ENCODE peak calls at places on chromosome 18, in six cellular contexts. D is IMR-90, N is H9, F is neuronal stem cell, E is H1, T is mesenchymal stem cell. M is an unnamed sample.

GRCh38 chr18:63897072-63897471 is 9.6 kb downstream of the SERPINB2 start:
- DNase-seq in E (no peak), T (peak), D (no peak), N (no peak), F (no peak), M (no peak)

GRCh38 chr18:8786766-8787670 is 81.7 kb downstream of the MTCL1 start:
- DNase-seq in D (no peak), F (no peak), E (no peak), T (no peak), N (no peak), M (peak)

GRCh38 chr18:5993938-5994337 is 98.6 kb upstream of the TMEM200C start:
- DNase-seq in D (no peak), E (no peak), F (no peak), T (no peak), N (peak), M (no peak)

GRCh38 chr18:55998071-55998522 is 410.1 kb upstream of the TCF4 start:
- DNase-seq in E (peak), N (peak), T (peak), D (peak), F (peak), M (no peak)

GRCh38 chr18:10051877-10052631 is 138.2 kb downstream of the VAPA start:
- DNase-seq in D (peak), N (no peak), E (no peak), T (peak), F (no peak), M (no peak)

GRCh38 chr18:72910045-72910444 is 42.3 kb upstream of the NETO1 start:
- DNase-seq in E (no peak), F (no peak), D (no peak), N (no peak), T (no peak), M (no peak)

GRCh38 chr18:22176622-22177495 is 7.5 kb downstream of the GATA6 start:
- DNase-seq in N (peak), F (no peak), E (peak), D (no peak), T (peak), M (peak)

GRCh38 chr18:60549338-60549960 is 176.9 kb upstream of the MC4R start:
- DNase-seq in N (no peak), D (peak), F (peak), T (peak), E (no peak), M (peak)

GRCh38 chr18:37450434-37451133 is 115.0 kb downstream of the CELF4 start:
- DNase-seq in F (peak), T (peak), N (peak), D (peak), E (peak), M (peak)

GRCh38 chr18:49936821-49937220 is 123.5 kb upstream of the ACAA2 start:
- DNase-seq in E (no peak), T (no peak), D (no peak), N (no peak), F (no peak), M (no peak)

GRCh38 chr18:46550609-46551008 is 106.4 kb downstream of the LOXHD1 start:
- DNase-seq in F (no peak), T (no peak), E (no peak), D (no peak), N (no peak), M (no peak)

GRCh38 chr18:21443776-21444464 is 156.6 kb downstream of the ESCO1 start:
- DNase-seq in E (no peak), T (no peak), N (no peak), F (no peak), D (no peak), M (no peak)

GRCh38 chr18:48036191-48036590 is 105.7 kb upstream of the SMAD2 start:
- DNase-seq in T (no peak), F (no peak), D (no peak), E (no peak), N (no peak), M (no peak)

GRCh38 chr18:21682276-21683051 is 22.1 kb downstream of the ABHD3 start:
- DNase-seq in N (no peak), E (no peak), T (peak), F (peak), D (peak), M (peak)

GRCh38 chr18:32770651-32771168 is 2.1 kb downstream of the KLHL14 start:
- DNase-seq in F (no peak), N (peak), T (no peak), D (no peak), E (peak), M (no peak)

GRCh38 chr18:70490008-70490933 is 201.4 kb downstream of the SOCS6 start:
- DNase-seq in T (peak), E (no peak), F (peak), N (no peak), D (peak), M (peak)

GRCh38 chr18:22488554-22488953 is 70.8 kb upstream of the CTAGE1 start:
- DNase-seq in E (no peak), D (no peak), N (no peak), F (no peak), T (no peak), M (no peak)

GRCh38 chr18:12608292-12608691 is 49.6 kb downstream of the SPIRE1 start:
- DNase-seq in D (peak), F (no peak), E (no peak), N (no peak), T (no peak), M (no peak)

GRCh38 chr18:9926223-9926894 is 12.5 kb downstream of the VAPA start:
- DNase-seq in E (no peak), D (no peak), T (no peak), N (no peak), F (no peak), M (no peak)

GRCh38 chr18:42064109-42064508 is 109.1 kb downstream of the PIK3C3 start:
- DNase-seq in D (peak), E (no peak), T (no peak), N (no peak), F (no peak), M (no peak)

GRCh38 chr18:48330016-48330991 is 78.9 kb downstream of the ZBTB7C start:
- DNase-seq in N (no peak), T (peak), E (no peak), D (peak), F (no peak), M (no peak)

GRCh38 chr18:3771121-3771971 is 321.4 kb downstream of the TGIF1 start:
- DNase-seq in T (peak), F (peak), E (peak), D (peak), N (peak), M (peak)

GRCh38 chr18:6561029-6561861 is 146.5 kb upstream of the L3MBTL4 start:
- DNase-seq in T (peak), N (no peak), F (no peak), D (peak), E (no peak), M (peak)

GRCh38 chr18:6591491-6591890 is 138.0 kb upstream of the ARHGAP28 start:
- DNase-seq in F (no peak), N (no peak), T (no peak), D (peak), E (no peak), M (peak)

GRCh38 chr18:34385306-34385705 is 160.6 kb upstream of the NOL4 start:
- DNase-seq in F (no peak), T (no peak), D (no peak), N (no peak), E (no peak), M (no peak)

GRCh38 chr18:49481317-49481716 is 5.7 kb downstream of the C18orf32 start:
- DNase-seq in D (no peak), N (no peak), T (no peak), E (no peak), F (no peak), M (no peak)

GRCh38 chr18:944440-944839 is 39.8 kb downstream of the ADCYAP1 start:
- DNase-seq in N (no peak), T (peak), E (no peak), D (peak), F (no peak), M (no peak)

GRCh38 chr18:43661570-43661969 is 384.3 kb upstream of the SYT4 start:
- DNase-seq in N (peak), E (peak), D (peak), F (peak), T (peak), M (peak)

DNA sequence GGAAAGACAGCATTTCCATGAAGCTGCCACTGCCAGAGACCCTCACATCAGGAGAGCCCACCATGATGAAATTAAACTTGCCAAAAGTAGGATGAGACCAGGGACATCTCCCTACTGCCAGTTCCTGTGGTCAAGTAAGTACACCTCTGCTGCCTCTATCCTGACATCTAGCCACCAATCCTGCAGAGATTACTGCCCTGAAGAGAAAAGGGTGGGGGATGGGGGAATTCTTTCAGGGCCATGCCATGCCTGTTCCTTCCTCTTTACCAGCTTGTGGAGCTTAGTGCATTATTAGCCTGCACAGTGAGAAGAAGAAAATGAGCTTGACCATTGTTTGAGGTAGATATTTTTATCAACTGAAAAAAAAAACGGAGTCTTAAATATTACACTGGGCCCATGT is 397.2 kb upstream of the CDH2 start:
- DNase-seq in E (no peak), T (no peak), N (no peak), D (no peak), F (peak), M (no peak)
- H4K91ac ChIP-seq in E (no peak), T (no peak), N (no peak), D (no peak), F (no peak), M (no peak)

GRCh38 chr18:68462766-68463165 is 252.1 kb downstream of the TMX3 start:
- DNase-seq in N (no peak), T (no peak), E (no peak), D (peak), F (no peak), M (no peak)
- H4K91ac ChIP-seq in N (no peak), T (no peak), E (no peak), D (no peak), F (no peak), M (no peak)

GRCh38 chr18:79472946-79473345 is 77.2 kb downstream of the NFATC1 start:
- DNase-seq in T (no peak), D (no peak), N (no peak), F (no peak), E (no peak), M (no peak)
- H4K91ac ChIP-seq in T (no peak), D (no peak), N (no peak), F (no peak), E (no peak), M (no peak)

DNA sequence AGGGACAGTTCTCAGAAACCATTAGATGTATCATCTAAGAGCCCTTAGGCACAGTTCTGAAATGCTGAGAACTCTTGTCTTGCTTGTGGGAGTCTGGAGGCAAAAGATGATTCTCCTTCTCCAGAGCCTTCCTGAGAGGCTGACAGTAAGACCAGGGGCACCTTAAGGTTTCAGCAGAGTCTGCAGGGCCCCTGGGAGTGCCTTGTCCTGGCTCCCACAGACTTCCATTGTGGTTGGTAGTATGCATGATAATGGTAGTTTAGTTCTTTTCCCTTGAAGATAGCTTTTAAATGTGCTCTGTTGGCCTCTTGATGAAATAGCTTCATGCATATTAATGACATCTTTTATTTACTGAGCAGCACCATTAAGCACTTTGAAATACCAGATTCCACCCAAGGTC is 377.6 kb upstream of the SLC14A2 start:
- DNase-seq in T (no peak), F (no peak), E (no peak), N (no peak), D (no peak), M (no peak)
- H4K91ac ChIP-seq in T (no peak), F (no peak), E (no peak), N (no peak), D (no peak), M (no peak)

GRCh38 chr18:58562999-58563667 is 65.8 kb downstream of the ALPK2 start:
- DNase-seq in E (no peak), T (no peak), N (no peak), D (no peak), F (no peak), M (no peak)
- H4K91ac ChIP-seq in E (no peak), T (no peak), N (no peak), D (no peak), F (no peak), M (no peak)